ENCODE peak calls at places on chromosome 20, in seven cellular contexts. J is C1 segment of cervical spinal cord, M is left colon, T is RPMI7951, Z is islet precursor cell, H is RPMI8226, O is activated T-helper 1 cell treated with Interleukin-2 at 50 U/mL for 16 hours. S is an unnamed sample.

GRCh38 chr20:9444921-9445320 is 69.5 kb upstream of the LAMP5 start:
- DNase-seq in Z (no peak), M (no peak), H (no peak), O (no peak), T (no peak), J (no peak), S (no peak)

GRCh38 chr20:62924567-62925419 is 1.5 kb downstream of the DIDO1 start:
- DNase-seq in H (peak; percentile 39), M (peak; percentile 61), J (no peak), T (peak; percentile 34), Z (peak; percentile 68), O (no peak), S (no peak)

GRCh38 chr20:8043687-8044278 is 24.2 kb upstream of the TMX4 start:
- DNase-seq in T (peak; percentile 63), H (peak; percentile 77), J (no peak), Z (no peak), M (no peak), O (no peak), S (no peak)

GRCh38 chr20:7993703-7994102 is 25.9 kb downstream of the TMX4 start:
- DNase-seq in M (no peak), T (no peak), O (no peak), Z (no peak), J (no peak), H (no peak), S (no peak)

GRCh38 chr20:63498950-63499332 is at the start of gene EEF1A2:
- DNase-seq in J (no peak), M (no peak), Z (peak; percentile 61), O (peak; percentile 45), H (peak; percentile 77), T (no peak), S (no peak)

GRCh38 chr20:56409521-56409920 is 2.5 kb upstream of the CASS4 start:
- DNase-seq in J (no peak), H (no peak), M (no peak), T (no peak), Z (no peak), O (no peak), S (no peak)

GRCh38 chr20:37411408-37412306 is 65.7 kb downstream of the SRC start:
- DNase-seq in J (no peak), T (peak; percentile 41), Z (no peak), H (no peak), M (no peak), O (no peak), S (no peak)

GRCh38 chr20:9059931-9060330 is 9.0 kb upstream of the PLCB4 start:
- DNase-seq in H (no peak), Z (no peak), J (no peak), O (no peak), M (no peak), T (peak; percentile 57), S (no peak)

GRCh38 chr20:53750827-53751393 is 157.3 kb upstream of the ZNF217 start:
- DNase-seq in Z (peak; percentile 81), O (no peak), M (no peak), H (no peak), T (peak; percentile 99), J (no peak), S (no peak)

GRCh38 chr20:63255911-63256704 is 1.8 kb upstream of the NKAIN4 start:
- DNase-seq in T (no peak), Z (no peak), H (peak; percentile 78), J (no peak), M (no peak), O (no peak), S (no peak)